ENCODE peak calls at places on chromosomes 2 and 18, in eight cellular contexts. E is PC-9, J is small intestine, A is neural progenitor cell, U is mesendoderm, Z is SJSA1, G is mucosa of descending colon, R is aorta. S is an unnamed sample.
A peak's percentile ranks its signal among the peaks of the same experiment; 100 is the strongest.

GRCh38 chr18:46386788-46387187 is 270.2 kb downstream of the LOXHD1 start:
- DNase-seq in E (no peak), J (no peak), A (no peak), U (no peak), Z (no peak), G (no peak), R (peak; percentile 80), S (no peak)

GRCh38 chr18:79930020-79930642 is 21.3 kb downstream of the SLC66A2 start:
- DNase-seq in E (no peak), J (no peak), A (no peak), U (no peak), Z (no peak), G (no peak), R (no peak), S (no peak)

GRCh38 chr2:10635430-10635829 is 54.3 kb downstream of the NOL10 start:
- DNase-seq in E (no peak), J (peak; percentile 58), A (no peak), U (peak; percentile 7), Z (no peak), G (no peak), R (no peak), S (no peak)

GRCh38 chr18:9914334-9914583 is 443 bp downstream of the VAPA start:
- DNase-seq in E (no peak), J (no peak), A (peak; percentile 79), U (peak; percentile 51), Z (no peak), G (no peak), R (no peak), S (no peak)

GRCh38 chr2:186456941-186457340 is 29.1 kb upstream of the ZC3H15 start:
- DNase-seq in E (no peak), J (no peak), A (no peak), U (no peak), Z (no peak), G (no peak), R (no peak), S (no peak)

GRCh38 chr18:23183356-23184150 is 48.3 kb downstream of the CABLES1 start:
- DNase-seq in E (no peak), J (no peak), A (no peak), U (no peak), Z (no peak), G (no peak), R (no peak), S (peak; percentile 86)

GRCh38 chr18:47331051-47331450 is 79.6 kb upstream of the SKOR2 start:
- DNase-seq in E (no peak), J (no peak), A (no peak), U (no peak), Z (no peak), G (no peak), R (no peak), S (no peak)

GRCh38 chr2:227890495-227891079 is 19.2 kb downstream of the DAW1 start:
- DNase-seq in E (no peak), J (peak; percentile 70), A (peak; percentile 69), U (peak; percentile 38), Z (no peak), G (no peak), R (no peak), S (peak; percentile 47)

GRCh38 chr2:85853499-85854165 is 35.2 kb downstream of the ST3GAL5 start:
- DNase-seq in E (no peak), J (peak; percentile 33), A (no peak), U (no peak), Z (peak; percentile 9), G (no peak), R (no peak), S (no peak)

GRCh38 chr2:29767606-29768335 is 153.6 kb downstream of the ALK start:
- DNase-seq in E (no peak), J (no peak), A (peak; percentile 9), U (peak; percentile 45), Z (no peak), G (no peak), R (no peak), S (no peak)

GRCh38 chr2:222844323-222844722 is 16.5 kb upstream of the ACSL3 start:
- DNase-seq in E (no peak), J (no peak), A (no peak), U (peak; percentile 44), Z (peak; percentile 46), G (no peak), R (no peak), S (no peak)

GRCh38 chr2:223513771-223514455 is 88.2 kb downstream of the SCG2 start:
- DNase-seq in E (no peak), J (no peak), A (no peak), U (no peak), Z (no peak), G (no peak), R (no peak), S (peak; percentile 21)

GRCh38 chr2:62426005-62426912 is 79.7 kb downstream of the TMEM17 start:
- DNase-seq in E (no peak), J (no peak), A (no peak), U (no peak), Z (no peak), G (no peak), R (no peak), S (no peak)

GRCh38 chr18:59604877-59605276 is 92.3 kb downstream of the CCBE1 start:
- DNase-seq in E (no peak), J (no peak), A (no peak), U (no peak), Z (no peak), G (no peak), R (no peak), S (no peak)
- H3K4me1 ChIP-seq in E (no peaks in the 10 kb centered on the region), J (no peaks in the 10 kb centered on the region), A (no peaks in the 10 kb centered on the region), U (no peaks in the 10 kb centered on the region), Z (peaks cover 25% of the 10 kb centered on the region), G (no peaks in the 10 kb centered on the region), R (no peaks in the 10 kb centered on the region), S (no peaks in the 10 kb centered on the region)

GRCh38 chr2:145503511-145503910 is 983.6 kb upstream of the ZEB2 start:
- DNase-seq in E (no peak), J (no peak), A (peak; percentile 57), U (peak; percentile 37), Z (no peak), G (no peak), R (no peak), S (no peak)

GRCh38 chr2:145501920-145502319 is 982.0 kb upstream of the ZEB2 start:
- DNase-seq in E (no peak), J (no peak), A (no peak), U (no peak), Z (no peak), G (no peak), R (no peak), S (no peak)
- H3K4me1 ChIP-seq in E (no peaks in the 10 kb centered on the region), J (no peaks in the 10 kb centered on the region), A (peaks cover 20% of the 10 kb centered on the region), U (no peaks in the 10 kb centered on the region), Z (no peaks in the 10 kb centered on the region), G (no peaks in the 10 kb centered on the region), R (no peaks in the 10 kb centered on the region), S (no peaks in the 10 kb centered on the region)

DNA sequence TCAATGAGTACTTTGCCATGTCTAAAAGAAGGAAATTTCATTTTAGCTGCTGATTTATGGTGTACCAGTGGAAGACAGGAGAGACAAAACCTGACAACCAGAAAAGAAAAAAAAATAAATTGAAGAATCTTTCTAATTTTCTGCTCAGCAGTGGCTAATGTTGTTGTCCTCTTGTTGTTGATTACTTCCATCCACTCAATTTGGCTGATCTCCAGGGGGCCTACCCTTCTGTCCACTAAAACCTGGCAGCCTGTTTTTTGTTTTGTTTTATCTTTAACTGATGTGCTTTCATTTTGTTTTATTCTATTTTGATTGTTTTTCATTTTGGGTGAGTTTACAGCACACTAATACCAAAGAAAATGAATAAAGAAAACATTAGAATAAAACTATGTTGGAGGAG is 27.5 kb downstream of the TFPI start:
- DNase-seq in E (no peak), J (no peak), A (peak; percentile 55), U (peak; percentile 62), Z (no peak), G (no peak), R (no peak), S (no peak)
- H3K4me1 ChIP-seq in E (no peaks in the 10 kb centered on the region), J (no peaks in the 10 kb centered on the region), A (peaks cover 68% of the 10 kb centered on the region), U (no peaks in the 10 kb centered on the region), Z (peaks cover 18% of the 10 kb centered on the region), G (no peaks in the 10 kb centered on the region), R (no peaks in the 10 kb centered on the region), S (no peaks in the 10 kb centered on the region)

DNA sequence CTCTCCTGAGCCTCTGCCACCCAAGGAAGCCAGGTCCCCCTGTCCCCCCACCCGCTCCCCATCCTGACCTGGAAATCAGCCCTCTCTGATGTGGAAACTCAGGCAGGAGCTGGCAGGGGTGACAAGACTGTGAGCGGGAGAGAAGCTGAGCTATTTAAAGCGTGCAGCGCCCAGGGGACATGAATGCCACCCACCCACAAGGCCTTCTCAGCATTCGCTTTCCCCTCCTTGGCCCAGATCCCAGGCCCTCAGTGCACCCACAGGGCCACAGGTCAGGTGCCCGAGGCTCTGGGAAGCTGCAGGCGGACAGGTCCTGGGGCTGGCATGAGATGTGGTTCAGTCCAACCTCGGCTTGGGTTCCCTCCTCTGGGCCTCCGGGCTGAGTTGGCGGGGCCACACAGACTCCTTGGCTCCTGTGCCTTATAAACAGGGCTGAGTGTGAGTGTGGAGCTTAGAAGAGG is 168.4 kb downstream of the SMAD7 start:
- DNase-seq in E (peak; percentile 6), J (no peak), A (no peak), U (no peak), Z (no peak), G (no peak), R (peak; percentile 88), S (no peak)
- H3K4me1 ChIP-seq in E (no peaks in the 10 kb centered on the region), J (peaks cover 5% of the 10 kb centered on the region), A (peaks cover 21% of the 10 kb centered on the region), U (peaks cover 17% of the 10 kb centered on the region), Z (peaks cover 25% of the 10 kb centered on the region), G (peaks cover 29% of the 10 kb centered on the region), R (no peaks in the 10 kb centered on the region), S (no peaks in the 10 kb centered on the region)

GRCh38 chr2:201058914-201059313 is 12.6 kb downstream of the HYCC2 start:
- DNase-seq in E (no peak), J (peak; percentile 92), A (no peak), U (no peak), Z (no peak), G (no peak), R (no peak), S (no peak)

GRCh38 chr2:201059961-201060525 is 11.4 kb downstream of the HYCC2 start:
- DNase-seq in E (no peak), J (no peak), A (no peak), U (peak; percentile 58), Z (no peak), G (no peak), R (no peak), S (no peak)

GRCh38 chr2:201064797-201065329 is 6.6 kb downstream of the HYCC2 start:
- DNase-seq in E (no peak), J (no peak), A (no peak), U (no peak), Z (no peak), G (no peak), R (no peak), S (no peak)
- H3K4me1 ChIP-seq in E (peaks cover 5% of the 10 kb centered on the region), J (peaks cover 3% of the 10 kb centered on the region), A (peaks cover 3% of the 10 kb centered on the region), U (peaks cover 2% of the 10 kb centered on the region), Z (no peaks in the 10 kb centered on the region), G (peaks cover 4% of the 10 kb centered on the region), R (no peaks in the 10 kb centered on the region), S (peaks cover 8% of the 10 kb centered on the region)

DNA sequence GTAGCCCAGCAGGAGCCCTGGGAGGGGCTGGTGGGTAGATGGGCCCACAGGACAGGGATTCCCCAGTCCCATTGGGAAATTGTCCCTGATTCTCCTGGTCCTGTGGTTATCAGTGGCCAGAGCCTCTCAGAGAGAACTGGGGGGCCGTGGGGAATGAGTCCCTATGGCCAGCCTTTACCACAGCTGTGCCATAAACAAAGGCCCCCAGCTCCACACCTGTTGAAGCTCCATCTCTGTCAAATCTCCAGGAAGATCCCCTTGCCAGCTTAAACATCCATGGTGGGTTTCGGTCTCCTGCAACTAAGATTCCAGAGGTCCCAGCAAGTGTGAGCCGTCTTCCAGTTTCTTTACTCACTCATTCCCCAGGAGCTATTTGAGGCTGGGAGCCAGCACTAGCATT is 897.1 kb downstream of the LRRTM4 start:
- DNase-seq in E (no peak), J (no peak), A (no peak), U (no peak), Z (no peak), G (no peak), R (peak; percentile 26), S (no peak)
- H3K4me1 ChIP-seq in E (no peaks in the 10 kb centered on the region), J (no peaks in the 10 kb centered on the region), A (peaks cover 4% of the 10 kb centered on the region), U (no peaks in the 10 kb centered on the region), Z (no peaks in the 10 kb centered on the region), G (no peaks in the 10 kb centered on the region), R (no peaks in the 10 kb centered on the region), S (no peaks in the 10 kb centered on the region)

S was measured in HAP-1.